ENCODE peak calls at places on chromosomes 6 and 20, in eight cellular contexts. O, P, Y, F, M, U, D and R are unnamed samples.

GRCh38 chr6:167485186-167485978 is 160.5 kb downstream of the TTLL2 start:
- DNase-seq in O (peak; percentile 3), P (no peak), Y (peak; percentile 65), F (no peak), M (no peak), U (peak; percentile 8), D (no peak), R (no peak)

GRCh38 chr6:52498538-52499017 is 78.3 kb downstream of the TRAM2 start:
- DNase-seq in O (peak; percentile 1), P (no peak), Y (no peak), F (no peak), M (no peak), U (no peak), D (no peak), R (no peak)

GRCh38 chr6:126335210-126335609 is 4.7 kb upstream of the CENPW start:
- DNase-seq in O (no peak), P (no peak), Y (no peak), F (no peak), M (no peak), U (no peak), D (no peak), R (no peak)

GRCh38 chr6:4348462-4349112 is 213.2 kb upstream of the ECI2 start:
- DNase-seq in O (peak; percentile 22), P (no peak), Y (no peak), F (no peak), M (no peak), U (no peak), D (no peak), R (no peak)

GRCh38 chr6:139983555-139984276 is 609.3 kb upstream of the CITED2 start:
- DNase-seq in O (peak; percentile 57), P (no peak), Y (no peak), F (no peak), M (no peak), U (peak; percentile 50), D (no peak), R (no peak)

GRCh38 chr20:49811825-49812462 is 684 bp upstream of the SLC9A8 start:
- DNase-seq in O (peak; percentile 51), P (no peak), Y (no peak), F (no peak), M (peak; percentile 78), U (peak; percentile 79), D (peak; percentile 11), R (no peak)

GRCh38 chr6:151537561-151537960 is 43.7 kb downstream of the CCDC170 start:
- DNase-seq in O (no peak), P (no peak), Y (no peak), F (no peak), M (no peak), U (no peak), D (no peak), R (no peak)

GRCh38 chr20:54643761-54644160 is 168.4 kb downstream of the DOK5 start:
- DNase-seq in O (peak; percentile 95), P (peak; percentile 88), Y (no peak), F (no peak), M (no peak), U (peak; percentile 74), D (no peak), R (no peak)

GRCh38 chr20:2874456-2874855 is 1.2 kb downstream of the PTPRA start:
- DNase-seq in O (peak; percentile 8), P (no peak), Y (no peak), F (no peak), M (no peak), U (no peak), D (no peak), R (no peak)

GRCh38 chr6:113489946-113490345 is 367.2 kb upstream of the MARCKS start:
- DNase-seq in O (peak; percentile 39), P (peak; percentile 53), Y (no peak), F (no peak), M (no peak), U (no peak), D (no peak), R (no peak)

GRCh38 chr6:150150821-150151646 is 8.2 kb downstream of the PPP1R14C start:
- DNase-seq in O (no peak), P (no peak), Y (no peak), F (no peak), M (no peak), U (no peak), D (no peak), R (no peak)

GRCh38 chr6:90397929-90398674 is 101.5 kb upstream of the BACH2 start:
- DNase-seq in O (no peak), P (no peak), Y (no peak), F (no peak), M (peak; percentile 21), U (peak; percentile 70), D (no peak), R (no peak)

GRCh38 chr20:59446361-59446760 is 145.9 kb downstream of the EDN3 start:
- DNase-seq in O (no peak), P (no peak), Y (no peak), F (no peak), M (no peak), U (no peak), D (no peak), R (no peak)

GRCh38 chr6:43768506-43768860 is 1.5 kb upstream of the VEGFA start:
- DNase-seq in O (peak; percentile 45), P (no peak), Y (no peak), F (no peak), M (no peak), U (peak; percentile 62), D (no peak), R (no peak)

GRCh38 chr20:45087814-45088213 is 13.1 kb downstream of the KCNS1 start:
- DNase-seq in O (peak; percentile 97), P (peak; percentile 42), Y (no peak), F (no peak), M (no peak), U (peak; percentile 79), D (no peak), R (no peak)

GRCh38 chr6:116018976-116019375 is 41.7 kb downstream of the FRK start:
- DNase-seq in O (peak; percentile 37), P (no peak), Y (no peak), F (no peak), M (no peak), U (no peak), D (no peak), R (no peak)

GRCh38 chr6:27295301-27296079 is 16.6 kb downstream of the POM121L2 start:
- DNase-seq in O (peak; percentile 73), P (peak; percentile 52), Y (no peak), F (no peak), M (peak; percentile 53), U (peak; percentile 67), D (no peak), R (no peak)

GRCh38 chr20:1477896-1478490 is 11.3 kb upstream of the NSFL1C start:
- DNase-seq in O (no peak), P (no peak), Y (no peak), F (no peak), M (no peak), U (no peak), D (no peak), R (no peak)

GRCh38 chr20:50413088-50413500 is 97.1 kb upstream of the PTPN1 start:
- DNase-seq in O (peak; percentile 18), P (no peak), Y (no peak), F (no peak), M (no peak), U (peak; percentile 99), D (no peak), R (no peak)

GRCh38 chr6:34104628-34105027 is 41.3 kb downstream of the GRM4 start:
- DNase-seq in O (no peak), P (no peak), Y (no peak), F (no peak), M (no peak), U (no peak), D (no peak), R (no peak)

GRCh38 chr20:5095931-5096330 is 23.8 kb downstream of the PCNA start:
- DNase-seq in O (no peak), P (no peak), Y (no peak), F (peak; percentile 86), M (no peak), U (no peak), D (no peak), R (no peak)

GRCh38 chr6:153503810-153504209 is 372.7 kb upstream of the RGS17 start:
- DNase-seq in O (no peak), P (no peak), Y (no peak), F (no peak), M (no peak), U (peak; percentile 1), D (no peak), R (no peak)